ENCODE peak calls at places on chromosomes 3 and 15, in five cellular contexts. B, W, U, O and K are unnamed samples.

GRCh38 chr3:149638401-149639092 is 19.3 kb downstream of the WWTR1 start:
- DNase-seq in B (no peak), W (no peak), U (no peak), O (no peak), K (no peak)

GRCh38 chr3:15325228-15325627 is 7.2 kb downstream of the SH3BP5 start:
- DNase-seq in B (no peak), W (no peak), U (no peak), O (no peak), K (no peak)

GRCh38 chr15:69143756-69144436 is 16.5 kb upstream of the GLCE start:
- DNase-seq in B (no peak), W (no peak), U (no peak), O (no peak), K (no peak)

GRCh38 chr3:118544458-118544857 is 490.2 kb downstream of the IGSF11 start:
- DNase-seq in B (peak; percentile 16), W (no peak), U (no peak), O (no peak), K (no peak)

GRCh38 chr15:33226559-33227181 is 32.2 kb upstream of the FMN1 start:
- DNase-seq in B (peak; percentile 85), W (peak; percentile 40), U (peak; percentile 57), O (no peak), K (peak; percentile 94)

GRCh38 chr3:69871256-69871655 is 128.3 kb upstream of the SAMMSON start:
- DNase-seq in B (no peak), W (no peak), U (no peak), O (no peak), K (no peak)

GRCh38 chr3:168040624-168041208 is 55.0 kb downstream of the GOLIM4 start:
- DNase-seq in B (peak; percentile 57), W (no peak), U (no peak), O (no peak), K (peak; percentile 47)

GRCh38 chr3:79178471-79178870 is 589.3 kb downstream of the ROBO1 start:
- DNase-seq in B (no peak), W (no peak), U (no peak), O (no peak), K (no peak)

GRCh38 chr3:12782172-12782815 is 14.2 kb upstream of the CAND2 start:
- DNase-seq in B (peak; percentile 65), W (peak; percentile 49), U (no peak), O (no peak), K (peak; percentile 23)

GRCh38 chr3:112128843-112129727 is 4.0 kb downstream of the GCSAM start:
- DNase-seq in B (peak; percentile 3), W (no peak), U (no peak), O (no peak), K (no peak)

GRCh38 chr15:66611257-66612053 is 45.7 kb upstream of the LCTL start:
- DNase-seq in B (no peak), W (peak; percentile 76), U (no peak), O (no peak), K (no peak)

GRCh38 chr3:8853081-8853480 is 83.7 kb upstream of the OXTR start:
- DNase-seq in B (no peak), W (no peak), U (no peak), O (no peak), K (no peak)

GRCh38 chr3:187318819-187319616 is 27.5 kb upstream of the MASP1 start:
- DNase-seq in B (peak; percentile 49), W (peak; percentile 45), U (no peak), O (no peak), K (peak; percentile 35)

GRCh38 chr3:19735111-19735510 is 198.9 kb downstream of the EFHB start:
- DNase-seq in B (peak; percentile 17), W (no peak), U (no peak), O (no peak), K (no peak)

GRCh38 chr3:141368062-141368924 is at the start of gene ZBTB38:
- DNase-seq in B (peak; percentile 98), W (peak; percentile 79), U (peak; percentile 93), O (peak; percentile 95), K (peak; percentile 78)

GRCh38 chr3:56862352-56863062 is 60.8 kb upstream of the ARHGEF3 start:
- DNase-seq in B (no peak), W (no peak), U (no peak), O (no peak), K (no peak)

GRCh38 chr3:9861626-9862130 is 17.9 kb upstream of the RPUSD3 start:
- DNase-seq in B (no peak), W (no peak), U (no peak), O (no peak), K (no peak)

GRCh38 chr3:189896533-189896932 is 224.2 kb downstream of the P3H2 start:
- DNase-seq in B (peak; percentile 50), W (no peak), U (no peak), O (no peak), K (no peak)

GRCh38 chr15:64044315-64045105 is 1.8 kb downstream of the DAPK2 start:
- DNase-seq in B (no peak), W (no peak), U (no peak), O (no peak), K (no peak)

GRCh38 chr3:120496278-120496975 is 45.6 kb upstream of the FSTL1 start:
- DNase-seq in B (peak; percentile 21), W (no peak), U (peak; percentile 42), O (no peak), K (no peak)

GRCh38 chr3:38455639-38456430 is 2.1 kb downstream of the ACVR2B start:
- DNase-seq in B (no peak), W (no peak), U (no peak), O (peak; percentile 83), K (no peak)

GRCh38 chr3:194632983-194633348 is 253 bp downstream of the TMEM44 start:
- DNase-seq in B (no peak), W (peak; percentile 18), U (no peak), O (peak; percentile 60), K (no peak)

DNA sequence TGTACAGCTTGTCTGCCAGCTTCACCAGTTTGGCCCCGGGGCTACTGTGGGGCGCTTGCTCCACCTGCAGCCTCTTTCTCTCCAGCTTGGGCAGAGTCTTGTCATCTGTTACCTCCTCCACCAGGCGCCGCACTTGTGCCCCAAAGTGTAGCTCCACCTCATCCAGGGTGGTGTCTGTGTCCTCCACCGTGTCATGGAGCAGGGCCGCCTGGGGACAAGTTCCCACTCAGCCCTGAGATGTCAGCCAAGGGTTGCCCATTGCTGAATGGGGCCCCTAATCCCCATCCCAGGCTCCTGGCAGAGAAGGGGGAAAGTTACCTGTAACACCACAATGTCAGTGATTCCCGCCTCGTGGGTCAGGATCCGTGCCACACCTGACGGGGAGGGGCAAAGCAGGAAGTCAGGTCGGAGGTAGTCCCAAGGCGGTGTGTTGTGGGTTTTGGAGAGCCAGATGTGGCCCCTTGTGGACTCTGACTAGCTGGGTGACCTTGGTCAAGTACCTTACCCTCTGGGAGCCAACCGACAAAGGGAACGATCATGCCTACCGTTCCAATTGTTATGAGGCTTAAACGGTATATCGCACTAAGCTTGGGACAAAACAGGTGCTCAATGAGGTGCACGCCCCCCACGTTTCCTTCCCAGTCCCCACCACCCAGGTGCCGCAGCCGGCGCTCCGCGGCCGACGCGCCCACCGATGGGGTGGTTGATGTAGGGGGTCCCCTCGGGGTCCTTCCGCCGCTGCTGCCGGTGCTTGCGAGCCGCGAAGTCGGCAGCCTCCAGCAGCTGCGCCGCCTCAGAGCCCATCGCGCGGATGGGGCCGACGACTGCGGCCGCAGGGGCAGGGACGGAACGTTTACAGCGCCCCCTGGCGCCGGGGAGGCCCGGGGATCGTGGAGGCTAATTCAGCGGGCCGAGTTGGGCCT is at the start of gene HDDC3:
- DNase-seq in B (peak; percentile 94), W (peak; percentile 94), U (peak; percentile 95), O (peak; percentile 94), K (peak; percentile 93)
- TF ChIP-seq POLR2A in B (peak; percentile 73), W (peak; percentile 91), U (no peak), O (peak; percentile 22), K (peak; percentile 86)

DNA sequence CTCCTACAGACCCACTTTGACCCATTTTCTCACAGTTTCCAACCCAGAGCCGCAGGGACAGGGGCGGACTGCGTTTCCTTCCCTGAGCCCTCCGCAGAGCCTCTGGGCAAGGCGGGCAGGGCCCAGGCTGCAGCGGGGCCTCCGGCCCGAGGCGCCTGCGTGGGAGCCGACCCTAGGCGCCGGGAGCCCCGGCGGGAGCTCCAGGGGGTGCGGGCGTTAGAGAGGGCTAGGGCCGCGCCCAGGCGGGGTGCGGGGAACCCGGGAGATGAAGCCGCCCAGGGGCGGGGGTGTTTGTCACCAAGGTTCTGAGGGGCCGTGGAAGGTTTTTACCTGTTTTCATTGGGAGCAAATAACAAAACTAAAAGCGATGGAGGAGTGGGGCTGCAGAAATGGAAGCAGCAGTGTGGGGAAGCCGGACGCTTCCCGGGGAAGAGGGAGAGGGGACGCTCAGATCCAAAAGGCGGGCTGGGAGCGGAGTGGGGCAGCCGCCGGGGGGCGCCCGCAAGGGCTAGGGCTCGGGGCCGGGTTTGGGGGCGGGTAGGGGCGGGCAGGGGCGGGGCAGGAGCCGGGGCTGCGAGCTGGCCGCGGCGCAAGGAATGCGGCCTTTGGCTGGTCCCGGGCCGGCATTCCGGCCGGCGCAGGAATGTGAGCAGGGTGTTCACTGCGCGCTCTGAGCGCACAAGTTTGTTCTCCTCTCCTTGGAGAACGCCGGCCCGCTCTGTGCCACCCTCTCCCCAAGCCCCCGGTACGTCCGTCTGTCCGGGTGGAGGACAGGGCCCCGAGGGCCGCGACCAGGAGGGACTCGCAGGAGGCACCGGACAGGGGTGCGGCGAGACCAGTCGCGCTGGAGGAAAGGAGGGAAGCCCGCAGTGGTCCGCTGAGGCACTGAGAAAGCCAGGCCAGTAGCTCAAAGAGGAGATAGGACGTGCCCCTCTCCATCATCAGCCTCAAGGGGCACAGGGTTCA is 61.1 kb downstream of the AMOTL2 start:
- DNase-seq in B (peak; percentile 73), W (peak; percentile 75), U (no peak), O (peak; percentile 91), K (peak; percentile 18)
- TF ChIP-seq POLR2A in B (peak; percentile 77), W (peak; percentile 82), U (peak; percentile 39), O (peak; percentile 49), K (no peak)

GRCh38 chr3:186123012-186123411 is 14.1 kb upstream of the ETV5 start:
- DNase-seq in B (no peak), W (no peak), U (no peak), O (no peak), K (no peak)
- TF ChIP-seq POLR2A in B (no peak), W (no peak), U (no peak), O (no peak), K (no peak)

GRCh38 chr3:124565013-124565412 is 165.2 kb upstream of the UMPS start:
- DNase-seq in B (peak; percentile 77), W (peak; percentile 85), U (no peak), O (peak; percentile 82), K (peak; percentile 47)
- TF ChIP-seq POLR2A in B (no peak), W (no peak), U (no peak), O (no peak), K (no peak)

GRCh38 chr15:75625542-75626347 is at the start of gene SNUPN:
- DNase-seq in B (peak; percentile 98), W (peak; percentile 95), U (peak; percentile 98), O (peak; percentile 96), K (peak; percentile 97)
- TF ChIP-seq POLR2A in B (peak; percentile 90), W (peak; percentile 75), U (no peak), O (peak; percentile 53), K (peak; percentile 79)